ENCODE peak calls at places on chromosomes 7 and 10, in seven cellular contexts. L is GM12878, K is GM12892, M is SK-N-SH, R is HepG2, A is K562, Z is H1. D is an unnamed sample.

GRCh38 chr7:107503667-107504066 is 33.8 kb downstream of the GPR22 start:
- DNase-seq in A (no peak), K (no peak), Z (no peak), R (no peak), L (no peak), M (no peak), D (no peak)

GRCh38 chr10:131125511-131126225 is 185.9 kb downstream of the TCERG1L start:
- DNase-seq in Z (no peak), L (no peak), K (no peak), M (no peak), A (no peak), R (no peak), D (no peak)

GRCh38 chr7:44885394-44886317 is at the start of gene PURB:
- DNase-seq in A (peak), K (peak), M (peak), R (peak), L (peak), Z (peak), D (peak)

GRCh38 chr7:153414288-153414629 is 637.9 kb upstream of the DPP6 start:
- DNase-seq in A (no peak), L (no peak), K (no peak), R (no peak), M (no peak), Z (no peak), D (no peak)

GRCh38 chr10:91700273-91700672 is 67.4 kb upstream of the PPP1R3C start:
- DNase-seq in L (no peak), R (no peak), Z (no peak), M (no peak), K (no peak), A (no peak), D (no peak)

GRCh38 chr10:69486922-69487730 is 35.9 kb downstream of the TSPAN15 start:
- DNase-seq in M (peak), A (no peak), L (no peak), K (no peak), R (no peak), Z (no peak), D (no peak)

GRCh38 chr10:32418572-32418971 is 27.4 kb upstream of the CCDC7 start:
- DNase-seq in A (no peak), L (no peak), Z (no peak), K (no peak), R (no peak), M (no peak), D (no peak)

GRCh38 chr7:2934984-2935740 is 91.1 kb upstream of the GNA12 start:
- DNase-seq in L (no peak), K (no peak), R (no peak), A (no peak), M (peak), Z (no peak), D (no peak)

GRCh38 chr10:10128387-10128786 is 889.3 kb upstream of the CELF2 start:
- DNase-seq in M (no peak), L (no peak), Z (no peak), K (no peak), A (no peak), R (no peak), D (no peak)

GRCh38 chr7:192035-192649 is at the start of gene FAM20C:
- DNase-seq in M (peak), A (peak), R (no peak), K (no peak), L (no peak), Z (no peak), D (peak)

GRCh38 chr10:43035785-43036184 is 41.1 kb upstream of the RET start:
- DNase-seq in M (no peak), R (no peak), A (no peak), Z (no peak), L (no peak), K (no peak), D (no peak)

GRCh38 chr7:97016392-97017196 is 8.0 kb downstream of the DLX5 start:
- DNase-seq in R (peak), K (no peak), M (peak), Z (no peak), L (no peak), A (no peak), D (no peak)

GRCh38 chr7:133853706-133854276 is 273.3 kb upstream of the LRGUK start:
- DNase-seq in Z (peak), R (peak), L (peak), K (peak), M (peak), A (peak), D (no peak)

GRCh38 chr10:32943854-32944661 is 14.0 kb downstream of the ITGB1 start:
- DNase-seq in A (peak), M (no peak), K (no peak), L (no peak), Z (no peak), R (peak), D (no peak)

GRCh38 chr10:96840841-96841518 is 8.9 kb downstream of the LCOR start:
- DNase-seq in R (peak), Z (no peak), A (no peak), M (no peak), K (no peak), L (no peak), D (no peak)

GRCh38 chr10:62860946-62861345 is 44.8 kb upstream of the EGR2 start:
- DNase-seq in M (no peak), K (no peak), L (no peak), R (peak), Z (no peak), A (no peak), D (no peak)

GRCh38 chr7:157549612-157550299 is 213.0 kb downstream of the DNAJB6 start:
- DNase-seq in L (no peak), Z (no peak), M (no peak), A (no peak), R (no peak), K (no peak), D (no peak)

GRCh38 chr10:89419548-89419947 is 5.2 kb downstream of the IFIT5 start:
- DNase-seq in A (peak), K (no peak), Z (no peak), R (no peak), L (no peak), M (peak), D (no peak)

GRCh38 chr10:68007356-68007755 is 67.7 kb downstream of the HERC4 start:
- DNase-seq in Z (no peak), L (no peak), M (no peak), A (no peak), K (no peak), R (no peak), D (no peak)

GRCh38 chr7:43592321-43592720 is 9.4 kb downstream of the STK17A start:
- DNase-seq in R (no peak), A (no peak), M (no peak), K (no peak), L (no peak), Z (no peak), D (no peak)

GRCh38 chr7:43589133-43589478 is 6.2 kb downstream of the STK17A start:
- DNase-seq in L (no peak), Z (no peak), M (no peak), A (no peak), K (no peak), R (no peak), D (no peak)

GRCh38 chr7:43591551-43592180 is 8.8 kb downstream of the STK17A start:
- DNase-seq in A (no peak), K (no peak), L (no peak), Z (no peak), R (peak), M (no peak), D (no peak)

GRCh38 chr7:43589728-43590127 is 6.8 kb downstream of the STK17A start:
- DNase-seq in M (no peak), R (no peak), K (no peak), Z (no peak), L (no peak), A (no peak), D (no peak)

GRCh38 chr7:43590862-43591550 is 8.1 kb downstream of the STK17A start:
- DNase-seq in M (no peak), K (no peak), A (no peak), Z (no peak), R (no peak), L (peak), D (no peak)
- TF ChIP-seq POLR2AphosphoS5 in M (no peak), K (peak), A (no peak), Z (no peak), R (no peak), L (peak), D (no peak)

DNA sequence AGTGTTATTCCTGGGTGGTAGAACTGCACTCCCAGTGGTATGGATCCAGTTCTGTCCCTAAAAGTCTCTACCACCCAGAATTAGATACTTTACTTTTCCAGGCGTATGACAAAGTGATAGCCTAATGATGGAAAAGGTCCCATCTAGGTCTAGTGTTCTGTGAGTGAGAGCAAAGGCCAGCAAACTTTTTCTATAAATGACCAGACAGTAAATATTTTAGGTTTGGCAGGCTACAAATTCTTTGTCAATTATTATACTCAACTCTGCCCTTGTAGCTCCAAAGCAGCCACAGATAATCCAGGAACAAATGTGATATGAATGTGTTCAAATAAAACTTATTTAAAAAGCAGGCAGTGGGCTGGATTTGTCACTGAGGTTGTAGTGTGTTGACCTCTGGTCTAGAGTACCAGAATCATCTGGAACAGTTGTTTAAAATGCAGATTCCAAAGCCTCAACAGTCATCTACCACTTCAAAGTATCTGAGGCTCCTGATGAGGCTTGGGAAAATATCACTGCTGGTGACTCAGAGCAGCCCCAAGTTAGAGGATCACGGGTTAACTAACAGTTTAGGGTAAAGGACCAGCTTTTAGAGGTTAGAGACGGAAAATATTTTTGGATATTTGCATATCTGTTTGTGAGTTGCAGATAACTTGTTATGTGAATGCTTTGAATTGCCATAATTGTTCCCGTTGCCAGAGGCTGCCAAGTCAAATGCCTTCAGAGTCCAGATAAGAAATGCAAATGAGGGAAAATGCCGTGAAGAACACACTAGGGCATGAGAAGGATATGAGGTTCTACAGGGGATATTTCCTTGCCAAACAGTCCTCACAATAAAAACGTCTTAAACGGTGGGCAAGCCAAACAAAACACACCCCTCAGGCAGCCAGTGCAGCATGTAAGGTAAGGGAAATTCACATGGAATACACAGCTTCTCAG is 19.4 kb downstream of the NRAP start:
- DNase-seq in R (peak), Z (no peak), A (no peak), L (no peak), K (no peak), M (no peak), D (no peak)
- TF ChIP-seq TAF1 in R (no peak), Z (no peak), A (no peak), L (no peak), K (no peak), M (no peak), D (no peak)

GRCh38 chr7:151891182-151891581 is 14.3 kb upstream of the PRKAG2 start:
- DNase-seq in Z (no peak), R (no peak), M (peak), K (no peak), A (no peak), L (no peak), D (no peak)
- TF ChIP-seq POLR2AphosphoS5 in Z (no peak), R (no peak), M (no peak), K (no peak), A (no peak), L (no peak), D (no peak)

DNA sequence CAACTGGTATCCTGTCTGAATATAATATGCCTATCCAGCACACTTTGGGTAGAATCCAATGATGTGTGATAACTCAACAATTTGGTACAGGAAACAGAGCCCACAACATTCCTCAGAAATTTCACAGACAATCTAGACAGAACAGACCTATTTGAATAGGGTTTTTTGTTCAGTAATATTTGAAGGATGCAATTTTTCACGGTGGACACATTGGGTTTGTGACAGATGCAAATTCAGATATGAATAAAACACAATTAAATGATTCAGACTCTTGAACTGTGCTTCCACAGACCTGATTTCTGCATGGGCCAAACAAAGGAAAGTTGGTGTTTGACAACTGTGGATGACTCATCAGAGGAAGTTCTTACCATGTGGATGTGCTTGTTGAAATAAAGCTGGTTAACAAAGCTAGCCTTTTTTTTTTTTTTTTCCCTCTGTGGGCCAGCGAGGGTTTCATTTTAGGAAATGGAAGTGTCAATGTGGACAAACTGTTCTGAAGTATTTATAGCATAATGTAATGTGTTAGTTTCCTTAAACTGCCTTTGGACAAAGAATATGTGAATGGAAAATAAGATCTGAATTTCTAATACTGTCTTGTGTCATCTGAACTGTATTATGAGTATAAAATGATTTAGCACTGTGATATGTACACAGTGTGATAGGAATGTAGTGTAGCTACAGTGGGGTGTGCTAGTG is 43.2 kb upstream of the FAM133B start:
- DNase-seq in K (no peak), Z (no peak), R (peak), L (no peak), M (no peak), A (peak), D (no peak)
- TF ChIP-seq TAF1 in K (no peak), Z (no peak), R (no peak), L (no peak), M (peak), A (no peak), D (no peak)